ENCODE peak calls at places on chromosome 22, in ten cellular contexts. P is progenitor cell of endocrine pancreas, T is mesothelial cell of epicardium, V is AG04450, A is cardiac muscle cell, F is astrocyte of the spinal cord, H is fibroblast of the aortic adventitia, O is HFFc6, B is mucosa of descending colon, W is PC-3. C is an unnamed sample.

GRCh38 chr22:39932918-39933649 is 27.1 kb upstream of the TMA7B start:
- DNase-seq in A (peak), B (peak), V (no peak), F (peak), T (no peak), H (peak), O (peak), W (peak), P (no peak), C (no peak)

GRCh38 chr22:47549741-47550340 is 787.4 kb downstream of the TBC1D22A start:
- DNase-seq in B (no peak), F (no peak), W (no peak), A (no peak), P (no peak), T (no peak), V (no peak), H (no peak), O (no peak), C (no peak)

GRCh38 chr22:26592368-26593015 is 2.6 kb upstream of the TPST2 start:
- DNase-seq in W (no peak), H (no peak), A (no peak), T (no peak), F (no peak), P (no peak), V (no peak), B (peak), O (no peak), C (no peak)

GRCh38 chr22:48979482-48979881 is 848.2 kb downstream of the BRD1 start:
- DNase-seq in V (no peak), T (no peak), F (no peak), B (no peak), P (no peak), H (no peak), A (no peak), O (no peak), W (no peak), C (no peak)

GRCh38 chr22:32515074-32515473 is 40.5 kb downstream of the FBXO7 start:
- DNase-seq in F (no peak), O (no peak), A (no peak), H (no peak), P (no peak), B (no peak), W (no peak), V (no peak), T (no peak), C (no peak)

GRCh38 chr22:23376256-23376655 is 195.9 kb downstream of the BCR start:
- DNase-seq in B (peak), F (no peak), A (peak), V (no peak), T (no peak), W (peak), P (no peak), O (peak), H (no peak), C (no peak)

GRCh38 chr22:26432619-26433311 is 3.7 kb downstream of the ASPHD2 start:
- DNase-seq in P (no peak), W (no peak), V (no peak), A (no peak), O (no peak), B (no peak), F (no peak), T (no peak), H (peak), C (no peak)

GRCh38 chr22:32204856-32205722 is at the start of gene RFPL2:
- DNase-seq in O (peak), V (no peak), A (peak), T (no peak), B (peak), W (no peak), P (peak), F (peak), H (peak), C (no peak)

GRCh38 chr22:24951942-24952836 is at the start of gene KIAA1671:
- DNase-seq in W (peak), O (peak), A (peak), T (peak), B (peak), V (no peak), H (peak), P (peak), F (peak), C (peak)

GRCh38 chr22:46547179-46547882 is 9.9 kb upstream of the CELSR1 start:
- DNase-seq in T (no peak), F (peak), P (no peak), O (peak), H (peak), W (no peak), V (no peak), B (no peak), A (peak), C (no peak)

GRCh38 chr22:23068096-23068831 is 2.1 kb upstream of the GNAZ start:
- DNase-seq in T (peak), B (no peak), W (no peak), H (no peak), O (no peak), A (no peak), P (peak), V (no peak), F (no peak), C (peak)

GRCh38 chr22:17370036-17370765 is 941 bp downstream of the CECR2 start:
- DNase-seq in P (peak), F (no peak), T (peak), H (no peak), O (no peak), V (no peak), A (peak), B (peak), W (no peak), C (no peak)

GRCh38 chr22:48065852-48066251 is 1303.4 kb downstream of the TBC1D22A start:
- DNase-seq in T (no peak), V (no peak), O (no peak), W (no peak), B (no peak), A (no peak), H (no peak), F (no peak), P (no peak), C (no peak)

GRCh38 chr22:49147171-49147570 is 680.5 kb downstream of the BRD1 start:
- DNase-seq in V (no peak), A (no peak), T (no peak), F (no peak), B (no peak), O (no peak), P (no peak), H (no peak), W (no peak), C (no peak)

GRCh38 chr22:49629586-49630447 is 197.9 kb downstream of the BRD1 start:
- DNase-seq in B (no peak), V (no peak), O (no peak), F (no peak), A (no peak), T (no peak), W (no peak), P (no peak), H (no peak), C (no peak)

GRCh38 chr22:48104786-48105185 is 1342.3 kb downstream of the TBC1D22A start:
- DNase-seq in T (no peak), W (no peak), P (no peak), F (no peak), V (no peak), A (no peak), O (no peak), H (no peak), B (no peak), C (no peak)

GRCh38 chr22:33789690-33790253 is 130.5 kb downstream of the LARGE1 start:
- DNase-seq in V (no peak), F (no peak), T (no peak), H (no peak), O (no peak), A (no peak), W (no peak), P (no peak), B (no peak), C (no peak)

GRCh38 chr22:26979294-26979693 is 321.9 kb downstream of the MIAT start:
- DNase-seq in O (no peak), T (no peak), B (no peak), A (peak), H (no peak), P (no peak), F (peak), W (no peak), V (no peak), C (no peak)

GRCh38 chr22:49971232-49972162 is 10.9 kb downstream of the PIM3 start:
- DNase-seq in B (peak), O (peak), P (no peak), H (peak), T (no peak), A (peak), W (peak), V (no peak), F (no peak), C (peak)

GRCh38 chr22:42229455-42230149 is 40.9 kb downstream of the TCF20 start:
- DNase-seq in O (no peak), H (peak), B (no peak), A (peak), F (peak), P (no peak), T (no peak), V (no peak), W (no peak), C (no peak)

GRCh38 chr22:31680764-31681624 is 19.0 kb upstream of the PISD start:
- DNase-seq in B (peak), F (peak), T (no peak), W (peak), V (no peak), A (peak), P (no peak), H (peak), O (peak), C (no peak)

GRCh38 chr22:47587361-47587760 is 824.9 kb downstream of the TBC1D22A start:
- DNase-seq in O (no peak), T (no peak), F (no peak), H (no peak), P (no peak), W (no peak), V (no peak), A (no peak), B (no peak), C (no peak)

GRCh38 chr22:40759294-40759840 is 59.8 kb downstream of the SLC25A17 start:
- DNase-seq in F (no peak), O (no peak), T (no peak), A (no peak), P (no peak), W (no peak), V (no peak), B (no peak), H (no peak), C (no peak)

GRCh38 chr22:32804036-32804435 is 2.5 kb downstream of the TIMP3 start:
- DNase-seq in F (peak), P (no peak), V (no peak), O (peak), B (no peak), W (no peak), A (peak), H (peak), T (no peak), C (no peak)

GRCh38 chr22:48663297-48663696 is 1164.4 kb downstream of the BRD1 start:
- DNase-seq in T (no peak), O (no peak), F (no peak), B (no peak), W (peak), V (no peak), A (no peak), P (no peak), H (no peak), C (no peak)

GRCh38 chr22:24937114-24937513 is 9.4 kb downstream of the LHFPL7 start:
- DNase-seq in F (peak), O (peak), A (peak), V (no peak), W (peak), H (peak), P (no peak), B (no peak), T (no peak), C (no peak)

GRCh38 chr22:46528121-46528610 is 9.3 kb downstream of the CELSR1 start:
- DNase-seq in W (peak), T (no peak), F (peak), A (peak), O (no peak), P (no peak), B (no peak), H (peak), V (no peak), C (peak)

GRCh38 chr22:22593964-22594656 is 35.0 kb upstream of the PRAME start:
- DNase-seq in W (peak), F (peak), O (peak), B (peak), P (no peak), T (no peak), V (peak), A (peak), H (peak), C (no peak)

DNA sequence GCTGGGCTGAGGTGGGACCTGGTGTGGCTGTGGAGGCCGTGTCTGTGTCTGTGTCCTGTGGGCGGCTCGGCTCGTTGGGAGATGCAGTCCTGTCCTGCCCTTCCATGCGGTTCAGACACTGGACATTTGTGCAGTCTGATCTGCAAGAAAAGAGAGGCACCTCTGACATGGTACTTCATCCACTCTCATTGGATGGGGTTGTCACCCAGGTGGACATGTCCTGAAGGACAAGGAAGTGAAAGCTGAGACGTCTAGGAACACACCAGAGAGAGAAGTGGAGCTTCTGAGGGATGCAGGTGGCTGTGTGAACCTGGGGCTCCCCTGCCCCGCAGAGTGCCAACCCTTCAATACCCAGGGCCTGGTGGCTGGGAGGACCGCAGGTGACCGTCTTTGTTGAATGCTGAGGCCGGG is 18.4 kb downstream of the TBX1 start:
- DNase-seq in V (no peak), F (no peak), A (no peak), H (no peak), P (no peak), B (no peak), T (no peak), W (no peak), O (no peak), C (no peak)
- TF ChIP-seq CTCF in V (no peak), F (no peak), A (no peak), H (no peak), P (no peak), B (no peak), T (no peak), W (no peak), O (no peak), C (no peak)

GRCh38 chr22:35335468-35335867 is 35.8 kb downstream of the TOM1 start:
- DNase-seq in W (no peak), B (no peak), P (no peak), A (no peak), O (no peak), H (no peak), V (no peak), T (no peak), F (no peak), C (no peak)
- TF ChIP-seq CTCF in W (no peak), B (no peak), P (no peak), A (no peak), O (no peak), H (no peak), V (no peak), T (no peak), F (no peak), C (no peak)

GRCh38 chr22:44119669-44120313 is 60.9 kb upstream of the PARVG start:
- DNase-seq in H (no peak), F (no peak), V (no peak), T (no peak), O (no peak), B (no peak), P (no peak), W (no peak), A (no peak), C (no peak)

GRCh38 chr22:44116755-44117684 is 63.7 kb upstream of the PARVG start:
- DNase-seq in A (no peak), O (no peak), H (no peak), V (no peak), F (no peak), B (no peak), W (no peak), P (no peak), T (no peak), C (no peak)

GRCh38 chr22:44118645-44119315 is 61.9 kb upstream of the PARVG start:
- DNase-seq in O (no peak), T (no peak), P (no peak), V (no peak), H (no peak), F (no peak), A (no peak), W (no peak), B (no peak), C (no peak)

GRCh38 chr22:44116331-44116730 is 64.4 kb upstream of the PARVG start:
- DNase-seq in V (no peak), T (no peak), O (no peak), W (no peak), F (no peak), P (no peak), A (no peak), H (no peak), B (no peak), C (no peak)

GRCh38 chr22:44120314-44120704 is 60.4 kb upstream of the PARVG start:
- DNase-seq in A (no peak), V (no peak), W (no peak), F (no peak), O (no peak), B (no peak), H (no peak), P (no peak), T (no peak), C (no peak)
- TF ChIP-seq CTCF in A (no peak), V (no peak), W (no peak), F (no peak), O (no peak), B (no peak), H (no peak), P (no peak), T (no peak), C (no peak)

GRCh38 chr22:28112548-28113043 is 193.5 kb upstream of the PITPNB start:
- DNase-seq in H (peak), B (no peak), F (peak), O (peak), A (peak), W (peak), V (no peak), T (peak), P (no peak), C (no peak)
- TF ChIP-seq CTCF in H (peak), B (peak), F (peak), O (peak), A (peak), W (peak), V (peak), T (peak), P (peak), C (peak)

DNA sequence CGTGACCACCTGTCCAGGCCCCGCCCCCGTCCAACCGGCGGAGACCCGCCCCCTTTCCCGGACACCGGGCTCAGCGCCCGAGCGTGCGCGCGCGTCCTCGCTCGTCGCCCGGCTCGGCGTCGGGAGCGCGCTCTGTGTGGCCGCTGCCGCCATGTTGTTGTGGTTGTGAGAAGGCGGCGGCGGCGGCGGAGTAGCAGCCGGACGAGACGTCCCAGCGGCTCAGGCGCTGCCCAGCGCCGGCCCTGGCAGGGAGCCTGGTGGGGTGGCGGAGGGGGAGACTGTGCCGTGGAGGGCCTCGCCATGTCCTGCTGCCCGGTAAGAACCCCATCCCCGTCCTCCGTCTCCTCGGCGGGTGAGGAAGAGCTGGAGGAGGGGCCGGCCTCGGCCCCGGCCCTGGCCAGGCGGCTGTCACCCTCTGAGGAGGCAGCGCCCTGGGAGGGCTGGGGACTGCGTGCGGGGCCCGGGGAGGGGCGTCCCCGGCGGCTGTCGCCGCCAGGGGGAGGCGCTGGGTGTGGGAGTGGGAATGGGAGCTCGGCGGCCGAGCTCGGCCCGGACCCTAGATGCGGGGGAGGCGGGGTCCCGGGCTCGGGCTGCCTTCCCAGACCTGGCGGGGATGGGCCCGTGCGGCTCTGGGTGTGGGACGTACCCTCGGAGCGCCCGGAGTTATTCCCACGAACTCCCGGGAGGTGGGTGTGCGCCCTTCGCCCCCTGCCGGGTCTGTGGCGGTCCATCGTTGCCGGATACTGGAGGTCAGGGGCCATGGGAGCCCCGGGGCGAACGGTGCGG is at the start of gene MTMR3:
- DNase-seq in F (peak), O (peak), B (peak), T (peak), A (peak), W (peak), H (peak), V (peak), P (peak), C (peak)
- TF ChIP-seq CTCF in F (peak), O (peak), B (no peak), T (peak), A (peak), W (peak), H (peak), V (peak), P (peak), C (peak)

DNA sequence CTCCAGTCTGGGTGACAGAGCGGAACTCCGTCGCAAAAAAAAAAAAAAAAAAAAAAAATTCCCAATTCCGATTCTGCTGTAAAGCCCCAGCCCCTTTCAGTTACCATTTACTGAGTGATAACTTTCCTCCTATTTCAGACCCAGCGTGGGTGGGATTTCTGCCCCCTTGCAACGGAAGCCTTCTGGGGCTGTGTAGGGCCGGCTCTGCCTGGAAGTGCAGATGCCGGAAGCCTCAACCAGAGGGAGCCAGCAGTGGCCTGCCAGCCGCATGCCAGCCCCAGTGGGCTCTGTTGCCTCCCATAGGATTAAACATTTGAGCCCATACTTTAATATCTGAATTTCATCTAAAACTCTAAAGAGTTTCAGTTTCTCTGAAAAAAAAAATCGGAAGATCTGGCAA is 60.0 kb upstream of the NUP50 start:
- DNase-seq in P (no peak), O (no peak), A (no peak), B (no peak), T (no peak), V (no peak), W (no peak), H (no peak), F (no peak), C (no peak)
- TF ChIP-seq CTCF in P (no peak), O (peak), A (peak), B (no peak), T (no peak), V (peak), W (no peak), H (no peak), F (peak), C (no peak)

DNA sequence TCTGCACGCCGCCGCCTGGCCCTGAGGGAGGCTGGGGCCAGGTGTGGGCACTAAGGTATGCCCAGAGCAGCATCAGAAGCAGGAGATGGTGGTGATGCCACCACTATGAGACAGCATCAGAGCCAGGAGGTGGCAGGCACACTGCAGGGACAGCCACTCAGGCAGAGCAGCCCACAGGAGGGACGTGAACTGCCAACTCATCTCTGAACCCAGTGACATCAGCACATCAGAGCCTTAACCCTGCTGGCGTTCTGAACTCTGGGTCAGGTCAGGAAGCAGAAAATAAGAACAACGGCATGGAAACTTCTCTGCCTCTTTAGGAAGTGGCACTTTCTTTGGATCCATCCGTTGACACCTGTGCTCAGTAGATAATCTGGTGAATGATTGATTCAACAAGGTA is 14.7 kb upstream of the IFT27 start:
- DNase-seq in V (no peak), O (no peak), A (no peak), F (no peak), W (no peak), T (no peak), P (no peak), H (no peak), B (no peak), C (no peak)
- TF ChIP-seq CTCF in V (no peak), O (no peak), A (no peak), F (no peak), W (no peak), T (no peak), P (no peak), H (no peak), B (no peak), C (no peak)